ENCODE peak calls at places on chromosomes 1 and 21, in nine cellular contexts. J, E, V, U, I, Y, T, A and G are unnamed samples.

GRCh38 chr1:155064109-155064812 is 721 bp downstream of the EFNA4 start:
- DNase-seq in A (no peak), U (peak; percentile 44), E (no peak), I (no peak), V (no peak), J (peak; percentile 61), T (no peak), Y (no peak), G (no peak)

GRCh38 chr1:207897188-207897587 is 13.7 kb downstream of the CD34 start:
- DNase-seq in V (no peak), E (no peak), I (no peak), J (no peak), A (no peak), Y (no peak), U (no peak), T (no peak), G (no peak)

GRCh38 chr1:82820816-82821215 is 1020.1 kb downstream of the ADGRL2 start:
- DNase-seq in I (no peak), Y (no peak), E (no peak), A (no peak), V (no peak), J (no peak), T (no peak), U (no peak), G (no peak)

GRCh38 chr1:53135735-53136114 is 6.7 kb downstream of the SLC1A7 start:
- DNase-seq in T (peak; percentile 60), E (peak; percentile 74), U (no peak), V (no peak), A (no peak), J (no peak), I (no peak), Y (no peak), G (no peak)

GRCh38 chr1:160607051-160608032 is 28.0 kb upstream of the CD84 start:
- DNase-seq in A (no peak), T (peak; percentile 80), V (peak; percentile 41), I (no peak), J (peak; percentile 48), Y (peak; percentile 55), E (peak; percentile 7), U (peak; percentile 81), G (no peak)

GRCh38 chr1:41461790-41462679 is 22.4 kb downstream of the EDN2 start:
- DNase-seq in E (no peak), U (no peak), J (no peak), I (no peak), T (no peak), Y (no peak), V (no peak), A (no peak), G (no peak)

GRCh38 chr1:19974822-19975416 is 4.5 kb downstream of the PLA2G2A start:
- DNase-seq in A (no peak), Y (peak; percentile 53), T (peak; percentile 74), V (no peak), J (peak; percentile 65), U (no peak), E (peak; percentile 35), I (no peak), G (no peak)

GRCh38 chr1:159960721-159961381 is 6.8 kb upstream of the SLAMF9 start:
- DNase-seq in I (no peak), A (no peak), E (peak; percentile 88), T (peak; percentile 82), U (no peak), Y (peak; percentile 79), V (no peak), J (no peak), G (no peak)

GRCh38 chr1:108200627-108201106 is 524 bp upstream of the SLC25A24 start:
- DNase-seq in T (peak; percentile 75), E (peak; percentile 25), U (peak; percentile 73), V (peak; percentile 24), J (peak; percentile 6), I (peak; percentile 35), Y (peak; percentile 59), A (no peak), G (no peak)

GRCh38 chr1:107124705-107125104 is 16.1 kb upstream of the NTNG1 start:
- DNase-seq in Y (no peak), A (no peak), J (no peak), V (no peak), U (no peak), I (no peak), E (no peak), T (no peak), G (no peak)

GRCh38 chr1:24102966-24103365 is 9.0 kb downstream of the MYOM3 start:
- DNase-seq in J (no peak), Y (no peak), E (no peak), I (no peak), V (no peak), A (no peak), U (no peak), T (no peak), G (no peak)

GRCh38 chr1:16324456-16324890 is 27.8 kb downstream of the FBXO42 start:
- DNase-seq in T (peak; percentile 74), J (no peak), Y (peak; percentile 41), I (no peak), V (no peak), A (no peak), E (peak; percentile 50), U (no peak), G (no peak)

GRCh38 chr1:223298706-223299105 is 65.3 kb downstream of the SUSD4 start:
- DNase-seq in T (peak; percentile 25), Y (no peak), I (no peak), V (no peak), E (no peak), J (no peak), U (no peak), A (no peak), G (no peak)

GRCh38 chr1:17540255-17541001 is 930 bp downstream of the ARHGEF10L start:
- DNase-seq in A (peak; percentile 47), J (peak; percentile 39), T (no peak), I (peak; percentile 16), E (no peak), V (no peak), Y (no peak), U (no peak), G (peak; percentile 75)

GRCh38 chr1:220007438-220007837 is 38.9 kb downstream of the EPRS1 start:
- DNase-seq in T (peak; percentile 16), A (no peak), V (no peak), J (no peak), Y (no peak), I (no peak), U (no peak), E (no peak), G (no peak)

GRCh38 chr1:212518188-212518951 is 85.7 kb downstream of the NENF start:
- DNase-seq in A (no peak), J (no peak), I (peak; percentile 41), U (no peak), T (peak; percentile 70), Y (peak; percentile 49), V (no peak), E (peak; percentile 62), G (no peak)

GRCh38 chr1:151739590-151740355 is 18.5 kb downstream of the RIIAD1 start:
- DNase-seq in T (no peak), Y (no peak), E (no peak), I (no peak), J (no peak), V (no peak), U (no peak), A (no peak), G (no peak)
- TF ChIP-seq CTCF in T (no peak), Y (no peak), E (no peak), I (no peak), J (no peak), V (no peak), U (no peak), A (no peak), G (no peak)

GRCh38 chr1:171141336-171142051 is 43.6 kb upstream of the FMO2 start:
- DNase-seq in I (no peak), E (peak; percentile 98), U (no peak), J (no peak), T (peak; percentile 86), A (no peak), V (no peak), Y (peak; percentile 89), G (no peak)
- TF ChIP-seq CTCF in I (no peak), E (peak; percentile 58), U (no peak), J (no peak), T (peak; percentile 36), A (no peak), V (no peak), Y (peak; percentile 34), G (no peak)

GRCh38 chr1:246705368-246705767 is 18.8 kb upstream of the SCCPDH start:
- DNase-seq in T (peak; percentile 95), E (peak; percentile 82), Y (peak; percentile 92), U (no peak), J (no peak), I (no peak), A (no peak), V (no peak), G (no peak)

GRCh38 chr1:246708166-246708565 is 16.0 kb upstream of the SCCPDH start:
- DNase-seq in I (no peak), J (no peak), V (no peak), U (no peak), A (no peak), Y (no peak), E (no peak), T (peak; percentile 21), G (no peak)

GRCh38 chr1:246711548-246712003 is 12.6 kb upstream of the SCCPDH start:
- DNase-seq in Y (no peak), U (no peak), E (no peak), I (no peak), A (no peak), J (no peak), V (no peak), T (no peak), G (no peak)

GRCh38 chr1:246709845-246710244 is 14.4 kb upstream of the SCCPDH start:
- DNase-seq in E (no peak), T (no peak), J (no peak), V (no peak), U (no peak), A (no peak), Y (no peak), I (no peak), G (no peak)

GRCh38 chr1:246709196-246709595 is 15.0 kb upstream of the SCCPDH start:
- DNase-seq in V (no peak), I (no peak), J (no peak), E (no peak), U (no peak), Y (no peak), T (no peak), A (no peak), G (peak; percentile 10)
- TF ChIP-seq CTCF in V (no peak), I (no peak), J (no peak), E (no peak), U (no peak), Y (no peak), T (no peak), A (no peak), G (no peak)

DNA sequence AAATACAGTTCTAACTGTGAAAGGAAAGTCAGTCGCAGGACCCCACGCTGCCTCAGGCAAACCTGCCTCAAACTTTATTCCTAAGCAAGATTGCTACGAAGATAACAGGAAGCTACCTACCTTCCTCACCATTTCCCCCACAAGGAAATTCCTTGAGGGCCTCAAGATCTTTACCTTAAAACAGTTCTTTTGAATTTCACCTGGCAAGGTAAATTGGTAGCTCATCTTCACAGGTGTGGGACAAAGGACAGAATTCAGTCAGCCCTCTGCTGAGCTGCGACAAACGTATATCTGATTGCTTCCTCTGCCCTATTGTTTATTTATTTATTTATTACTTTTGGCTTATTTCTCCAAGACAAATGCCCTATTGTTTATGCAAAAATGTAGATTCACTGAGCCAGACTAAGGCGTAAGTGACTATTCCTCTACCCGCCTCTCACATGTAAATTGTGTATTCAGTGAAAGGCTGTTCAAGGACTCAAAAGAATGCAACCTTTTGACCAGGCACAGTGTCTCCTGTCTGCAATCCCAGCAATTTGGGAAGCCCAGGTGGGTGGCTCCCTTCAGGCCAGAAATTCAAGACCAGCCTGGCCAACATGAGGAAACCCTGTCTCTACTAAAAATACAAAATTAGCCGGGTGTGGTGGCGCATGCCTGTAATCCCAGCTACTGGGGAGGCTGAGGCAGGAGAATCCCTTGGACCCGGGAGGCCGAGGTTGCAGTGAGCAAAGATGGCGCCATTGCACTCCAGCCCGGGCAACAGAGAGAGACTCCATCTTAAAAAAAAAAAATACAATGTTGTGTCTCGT is 17.3 kb upstream of the PKNOX1 start:
- DNase-seq in J (no peak), A (no peak), E (no peak), T (no peak), I (no peak), Y (no peak), U (no peak), V (no peak), G (no peak)
- TF ChIP-seq CTCF in J (no peak), A (no peak), E (no peak), T (no peak), I (no peak), Y (no peak), U (no peak), V (no peak), G (no peak)